ENCODE peak calls at places on chromosome 4, in seven cellular contexts. P is spleen, V is breast epithelium, G is hepatocyte, J is lower lobe of right lung, Y is ascending aorta, T is astrocyte. B is an unnamed sample.

GRCh38 chr4:101718810-101719209 is 71.7 kb upstream of the BANK1 start:
- DNase-seq in G (no peak), V (no peak), J (no peak), P (no peak), T (no peak), Y (no peak), B (no peak)

GRCh38 chr4:80215449-80216052 is 18.2 kb downstream of the PRDM8 start:
- DNase-seq in V (no peak), P (no peak), J (no peak), Y (no peak), T (peak), G (peak), B (peak)

GRCh38 chr4:110515676-110516075 is 39.7 kb downstream of the ENPEP start:
- DNase-seq in P (no peak), T (no peak), Y (no peak), J (no peak), V (no peak), G (no peak), B (no peak)

GRCh38 chr4:7186081-7186480 is 6.3 kb upstream of the SORCS2 start:
- DNase-seq in P (peak), V (peak), T (no peak), G (peak), J (peak), Y (no peak), B (no peak)

GRCh38 chr4:55336138-55337034 is 9.7 kb upstream of the SRD5A3 start:
- DNase-seq in Y (no peak), G (no peak), P (no peak), J (no peak), T (no peak), V (no peak), B (no peak)

GRCh38 chr4:82900016-82900334 is 560 bp upstream of the THAP9 start:
- DNase-seq in G (peak), P (no peak), Y (no peak), V (no peak), T (no peak), J (no peak), B (no peak)

GRCh38 chr4:1614854-1615595 is 69.1 kb downstream of the FAM53A start:
- DNase-seq in V (no peak), G (no peak), P (peak), J (no peak), T (no peak), Y (no peak), B (no peak)

GRCh38 chr4:169756971-169757574 is 671 bp downstream of the HPF1 start:
- DNase-seq in T (no peak), V (no peak), P (no peak), J (no peak), Y (no peak), G (no peak), B (no peak)

DNA sequence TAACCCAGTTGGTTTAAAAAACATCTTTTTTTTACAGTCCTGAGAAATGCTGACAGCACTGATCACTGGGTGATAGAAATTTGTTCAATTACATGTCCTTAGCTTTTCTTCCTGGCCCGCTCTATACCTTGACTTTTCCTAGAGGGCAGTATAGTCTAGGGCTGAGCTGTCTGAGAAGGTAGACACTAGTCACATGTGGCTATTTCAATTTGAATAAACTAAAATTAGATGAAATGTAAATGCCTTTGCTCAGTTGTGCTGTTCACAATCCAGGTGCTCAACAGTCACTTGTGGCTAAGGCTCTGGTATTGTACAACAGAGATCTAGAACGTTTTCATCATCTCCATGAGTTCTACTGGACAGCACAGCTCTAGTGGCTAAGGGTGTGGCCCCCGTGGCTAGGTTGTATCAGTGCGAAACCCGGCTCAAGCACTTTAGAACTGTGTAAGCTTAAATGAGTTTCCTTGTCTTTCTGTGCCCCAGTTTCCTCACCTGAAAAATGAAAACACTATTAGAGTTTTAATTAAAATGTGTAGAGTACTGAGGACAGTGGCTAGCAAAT is 111.6 kb upstream of the WDR17 start:
- DNase-seq in J (no peak), V (no peak), P (no peak), Y (no peak), G (no peak), T (no peak), B (no peak)
- TF ChIP-seq CTCF in J (no peak), V (no peak), P (peak), Y (no peak), G (no peak), T (no peak), B (no peak)

GRCh38 chr4:87054900-87055299 is 120.1 kb downstream of the AFF1 start:
- DNase-seq in P (no peak), Y (no peak), G (no peak), J (no peak), T (no peak), V (no peak), B (no peak)

GRCh38 chr4:87057835-87058234 is 123.0 kb downstream of the AFF1 start:
- DNase-seq in T (peak), V (no peak), P (no peak), G (no peak), Y (no peak), J (no peak), B (no peak)

GRCh38 chr4:87055340-87055739 is 120.5 kb downstream of the AFF1 start:
- DNase-seq in J (no peak), G (no peak), P (no peak), T (no peak), Y (no peak), V (no peak), B (peak)

GRCh38 chr4:87058272-87059073 is 123.7 kb downstream of the AFF1 start:
- DNase-seq in Y (no peak), G (peak), P (no peak), T (no peak), J (peak), V (no peak), B (no peak)

DNA sequence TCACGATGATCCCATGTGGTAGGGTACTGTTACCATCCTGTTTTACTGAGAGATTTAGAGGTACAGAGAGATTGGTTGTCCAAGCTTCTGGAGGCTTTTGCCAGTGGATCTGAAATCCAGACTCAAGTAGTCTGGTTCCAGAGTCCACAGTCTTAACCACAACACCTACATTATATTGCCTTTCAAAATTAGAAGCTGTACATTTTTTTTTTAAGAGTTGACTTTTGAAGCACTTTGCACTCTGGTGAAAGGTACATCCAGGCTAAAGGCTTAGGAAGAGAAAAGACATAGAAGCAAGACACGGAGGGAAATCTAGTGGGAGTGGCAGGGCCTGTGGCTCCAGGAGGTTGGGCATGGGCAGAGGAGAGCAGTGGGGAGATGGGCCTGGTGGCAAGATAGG is 122.1 kb downstream of the AFF1 start:
- DNase-seq in G (peak), Y (no peak), V (no peak), P (no peak), J (no peak), T (no peak), B (no peak)
- H3K27ac ChIP-seq in G (peak), Y (peak), V (peak), P (peak), J (peak), T (no peak), B (no peak)

GRCh38 chr4:109007976-109008375 is 245.1 kb upstream of the ETNPPL start:
- DNase-seq in J (no peak), T (no peak), Y (no peak), V (no peak), G (no peak), P (no peak), B (no peak)
- TF ChIP-seq CTCF in J (no peak), T (no peak), Y (no peak), V (no peak), G (no peak), P (no peak), B (no peak)

GRCh38 chr4:25158817-25159216 is 1.4 kb downstream of the SEPSECS start:
- DNase-seq in J (no peak), P (no peak), Y (no peak), T (no peak), G (no peak), V (no peak), B (no peak)
- H3K27ac ChIP-seq in J (no peak), P (peak), Y (no peak), T (no peak), G (peak), V (no peak), B (no peak)

DNA sequence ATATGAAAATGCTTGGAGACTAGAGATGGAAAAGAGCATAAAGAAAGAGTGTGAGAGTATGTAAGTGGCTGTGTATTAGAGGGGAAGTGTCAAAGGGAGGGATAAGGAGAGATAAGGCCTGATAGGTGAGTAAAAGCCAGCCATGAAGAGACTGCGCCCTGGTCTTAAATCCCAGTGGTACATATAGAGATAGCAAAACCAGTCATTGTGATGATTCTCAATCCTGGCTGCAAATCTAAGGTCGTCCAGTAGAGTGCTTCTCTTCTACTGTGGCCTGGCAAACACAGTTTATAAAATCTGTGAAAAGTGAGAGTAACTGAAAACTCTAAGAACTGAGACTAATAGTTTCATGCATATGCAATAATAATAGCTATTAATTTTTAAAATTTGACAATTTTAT is 86.9 kb downstream of the MAB21L2 start:
- DNase-seq in T (no peak), P (no peak), J (no peak), V (no peak), G (no peak), Y (no peak), B (no peak)
- TF ChIP-seq CTCF in T (no peak), P (no peak), J (no peak), V (no peak), G (no peak), Y (no peak), B (no peak)

GRCh38 chr4:183321079-183321478 is 1.0 kb upstream of the CLDN22 start:
- DNase-seq in P (no peak), J (no peak), G (no peak), T (no peak), V (no peak), Y (no peak), B (no peak)
- H3K27ac ChIP-seq in P (no peak), J (no peak), G (no peak), T (no peak), V (no peak), Y (no peak), B (no peak)

GRCh38 chr4:119493419-119493818 is 135.2 kb downstream of the PDE5A start:
- DNase-seq in J (no peak), V (no peak), G (no peak), T (no peak), Y (no peak), P (no peak), B (peak)
- TF ChIP-seq CTCF in J (no peak), V (no peak), G (peak), T (peak), Y (peak), P (no peak), B (peak)

DNA sequence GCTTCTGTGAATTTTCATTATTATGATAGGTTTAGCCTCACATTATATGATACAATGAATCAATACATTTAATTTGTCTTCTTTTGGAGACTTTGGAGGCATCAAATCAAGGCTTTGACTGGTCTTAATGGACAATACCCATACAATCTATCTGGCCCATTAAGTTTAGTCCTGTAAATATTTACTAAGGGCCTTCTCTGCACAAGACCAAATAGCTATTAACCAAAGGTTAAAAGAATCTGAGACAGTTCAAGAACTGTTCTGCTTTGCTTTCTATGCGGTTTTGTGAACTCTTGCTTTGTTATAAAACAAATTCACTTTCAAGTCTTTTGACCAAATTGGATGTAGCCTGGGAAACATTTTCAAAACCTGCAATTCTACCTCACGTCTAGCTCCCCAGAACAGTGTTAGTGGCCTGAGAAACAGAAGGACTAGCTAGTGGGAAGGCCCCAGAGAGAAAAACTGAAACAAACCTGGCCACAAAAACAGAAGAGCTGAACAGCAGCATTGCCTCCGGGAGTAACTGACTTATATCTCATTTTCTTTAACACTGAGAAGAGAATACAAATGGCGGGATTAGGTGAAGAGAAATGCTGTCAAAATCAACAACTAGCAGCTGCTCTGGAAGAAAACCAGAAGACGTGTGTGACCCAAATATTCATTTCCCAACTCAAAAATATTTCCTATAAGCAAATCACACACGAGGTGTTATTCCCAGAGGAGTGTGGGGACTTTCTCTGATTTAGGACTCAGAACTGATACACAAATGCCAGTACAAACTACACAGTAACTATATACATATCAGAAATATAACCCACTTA is 548 bp downstream of the TLR1 start:
- DNase-seq in J (no peak), Y (no peak), G (no peak), P (no peak), T (no peak), V (no peak), B (no peak)
- H3K27ac ChIP-seq in J (peak), Y (peak), G (peak), P (peak), T (no peak), V (peak), B (no peak)